ENCODE peak calls at places on chromosome 12, in seven cellular contexts. J is A549; F is stimulated activated CD4-positive, alpha-beta T cell treated with anti-CD3 and anti-CD28 coated beads, TNF-alpha, amount 100 ng/mL, for 1 hour; G is naive thymus-derived CD4-positive, alpha-beta T cell; I is pons; Z is T-helper 9 cell; O is cardiac muscle cell. Y is an unnamed sample.

GRCh38 chr12:89370850-89371249 is 18.5 kb upstream of the DUSP6 start:
- DNase-seq in Z (no peak), F (no peak), O (peak), I (peak), G (no peak), J (no peak), Y (no peak)

GRCh38 chr12:65278576-65279386 is at the start of gene MSRB3:
- DNase-seq in J (peak), O (peak), G (peak), I (no peak), Z (no peak), F (peak), Y (peak)

GRCh38 chr12:6943387-6943718 is 263 bp upstream of the RNU7-1 start:
- DNase-seq in J (peak), I (no peak), F (no peak), Z (peak), O (peak), G (peak), Y (peak)

GRCh38 chr12:111819191-111820158 is 22.6 kb upstream of the MAPKAPK5 start:
- DNase-seq in F (no peak), G (no peak), O (no peak), J (no peak), Z (no peak), I (no peak), Y (no peak)

GRCh38 chr12:124466200-124467128 is 100.9 kb downstream of the NCOR2 start:
- DNase-seq in O (peak), Z (peak), I (no peak), F (peak), G (peak), J (peak), Y (no peak)

GRCh38 chr12:33670284-33670683 is 230.7 kb upstream of the SYT10 start:
- DNase-seq in J (no peak), F (no peak), I (no peak), Z (no peak), O (no peak), G (no peak), Y (no peak)

GRCh38 chr12:87518508-87518907 is 510.7 kb downstream of the C12orf50 start:
- DNase-seq in F (no peak), Z (no peak), G (no peak), J (no peak), O (peak), I (no peak), Y (no peak)

GRCh38 chr12:16331998-16332397 is 15.4 kb upstream of the MGST1 start:
- DNase-seq in O (no peak), Z (no peak), J (no peak), F (no peak), G (no peak), I (no peak), Y (no peak)

GRCh38 chr12:32115404-32116104 is 8.9 kb downstream of the BICD1 start:
- DNase-seq in G (no peak), J (peak), F (no peak), Z (no peak), O (peak), I (peak), Y (no peak)

GRCh38 chr12:4787965-4788364 is 67.8 kb downstream of the GALNT8 start:
- DNase-seq in G (no peak), J (no peak), Z (no peak), F (no peak), I (no peak), O (no peak), Y (no peak)